ENCODE peak calls at places on chromosome 14, in eight cellular contexts. A, W, V, R, N, I, Y and G are unnamed samples.

GRCh38 chr14:52012635-52013034 is 23.3 kb downstream of the RTRAF start:
- DNase-seq in A (no peak), W (no peak), V (no peak), R (no peak), N (peak), I (no peak), Y (no peak), G (no peak)

GRCh38 chr14:94884616-94885230 is 114.8 kb upstream of the GSC start:
- DNase-seq in A (no peak), W (no peak), V (no peak), R (no peak), N (no peak), I (peak), Y (no peak), G (no peak)

GRCh38 chr14:38197761-38198345 is 9.9 kb upstream of the SSTR1 start:
- DNase-seq in A (no peak), W (no peak), V (no peak), R (no peak), N (no peak), I (no peak), Y (no peak), G (no peak)

GRCh38 chr14:38507299-38507698 is 251.4 kb upstream of the CLEC14A start:
- DNase-seq in A (no peak), W (no peak), V (no peak), R (no peak), N (no peak), I (no peak), Y (no peak), G (no peak)

GRCh38 chr14:94115068-94115591 is 4.6 kb downstream of the IFI27 start:
- DNase-seq in A (no peak), W (no peak), V (no peak), R (no peak), N (peak), I (no peak), Y (no peak), G (no peak)

GRCh38 chr14:89185919-89186849 is 230.8 kb downstream of the FOXN3 start:
- DNase-seq in A (no peak), W (no peak), V (no peak), R (no peak), N (no peak), I (no peak), Y (no peak), G (no peak)

GRCh38 chr14:99554757-99555531 is 49.1 kb downstream of the CCDC85C start:
- DNase-seq in A (no peak), W (no peak), V (peak), R (no peak), N (no peak), I (no peak), Y (no peak), G (no peak)

GRCh38 chr14:41299924-41300323 is 306.8 kb upstream of the LRFN5 start:
- DNase-seq in A (no peak), W (no peak), V (no peak), R (no peak), N (no peak), I (no peak), Y (no peak), G (no peak)

GRCh38 chr14:90111895-90112534 is 50.2 kb downstream of the KCNK13 start:
- DNase-seq in A (no peak), W (no peak), V (no peak), R (no peak), N (no peak), I (no peak), Y (no peak), G (no peak)

GRCh38 chr14:36264595-36264994 is 55.8 kb downstream of the MBIP start:
- DNase-seq in A (no peak), W (no peak), V (no peak), R (no peak), N (no peak), I (no peak), Y (no peak), G (no peak)